ENCODE peak calls at places on chromosome 17, in eight cellular contexts. P is head of caudate nucleus; G is GM04504; Z is EL; F is NCI-H510A; E is activated CD4-positive, alpha-beta T cell treated with anti-CD3 and anti-CD28 coated beads, Interleukin-2, amount 50 U/mL, for 1 hour; B is activated T-cell treated with anti-CD3 and anti-CD28 coated beads for 1 hour; I is GM18507. A is an unnamed sample.

GRCh38 chr17:82247856-82248671 is 19.2 kb downstream of the SLC16A3 start:
- DNase-seq in P (no peak), G (no peak), Z (no peak), F (no peak), E (no peak), B (no peak), I (no peak), A (no peak)

GRCh38 chr17:4108397-4108796 is 34.4 kb downstream of the ZZEF1 start:
- DNase-seq in P (no peak), G (no peak), Z (no peak), F (no peak), E (no peak), B (no peak), I (no peak), A (no peak)

GRCh38 chr17:45835481-45835880 is 9.2 kb upstream of the SPPL2C start:
- DNase-seq in P (no peak), G (no peak), Z (no peak), F (no peak), E (no peak), B (no peak), I (no peak), A (no peak)

GRCh38 chr17:50148226-50149098 is 2.0 kb downstream of the PPP1R9B start:
- DNase-seq in P (peak; percentile 79), G (no peak), Z (peak; percentile 66), F (no peak), E (peak; percentile 63), B (peak; percentile 55), I (no peak), A (no peak)

GRCh38 chr17:1220346-1220745 is 40.6 kb upstream of the ABR start:
- DNase-seq in P (no peak), G (no peak), Z (no peak), F (no peak), E (no peak), B (no peak), I (no peak), A (peak; percentile 33)

GRCh38 chr17:21058098-21058893 is 15.5 kb upstream of the USP22 start:
- DNase-seq in P (no peak), G (no peak), Z (peak; percentile 51), F (no peak), E (no peak), B (no peak), I (no peak), A (no peak)

GRCh38 chr17:76791053-76791980 is 53.4 kb downstream of the MFSD11 start:
- DNase-seq in P (peak; percentile 10), G (peak; percentile 56), Z (peak; percentile 78), F (no peak), E (peak; percentile 43), B (peak; percentile 11), I (peak; percentile 15), A (peak; percentile 54)

GRCh38 chr17:12619444-12620199 is 46.1 kb upstream of the MYOCD start:
- DNase-seq in P (no peak), G (no peak), Z (peak; percentile 7), F (no peak), E (no peak), B (no peak), I (no peak), A (no peak)

GRCh38 chr17:17538417-17539391 is 42.5 kb upstream of the RASD1 start:
- DNase-seq in P (no peak), G (no peak), Z (no peak), F (peak; percentile 80), E (no peak), B (no peak), I (no peak), A (no peak)

GRCh38 chr17:67421869-67422273 is 44.8 kb downstream of the PITPNC1 start:
- DNase-seq in P (peak; percentile 14), G (peak; percentile 86), Z (peak; percentile 82), F (no peak), E (peak; percentile 34), B (peak; percentile 13), I (no peak), A (peak; percentile 48)

GRCh38 chr17:39123627-39124026 is 27.8 kb downstream of the PLXDC1 start:
- DNase-seq in P (no peak), G (no peak), Z (no peak), F (no peak), E (no peak), B (no peak), I (no peak), A (no peak)

GRCh38 chr17:28501421-28502284 is 4.5 kb upstream of the FOXN1 start:
- DNase-seq in P (no peak), G (no peak), Z (no peak), F (no peak), E (no peak), B (no peak), I (no peak), A (no peak)

GRCh38 chr17:17149520-17150449 is 56.3 kb downstream of the PLD6 start:
- DNase-seq in P (no peak), G (no peak), Z (no peak), F (no peak), E (no peak), B (no peak), I (no peak), A (no peak)

GRCh38 chr17:77640242-77640641 is 318.3 kb upstream of the TNRC6C start:
- DNase-seq in P (no peak), G (no peak), Z (no peak), F (no peak), E (no peak), B (no peak), I (no peak), A (no peak)

GRCh38 chr17:44310612-44311376 is 2.4 kb downstream of the RUNDC3A start:
- DNase-seq in P (no peak), G (no peak), Z (no peak), F (no peak), E (no peak), B (no peak), I (no peak), A (no peak)

GRCh38 chr17:61208301-61209098 is 191.1 kb upstream of the TBX2 start:
- DNase-seq in P (no peak), G (no peak), Z (peak; percentile 14), F (no peak), E (no peak), B (no peak), I (no peak), A (no peak)

GRCh38 chr17:44115585-44116415 is 7.6 kb downstream of the HDAC5 start:
- DNase-seq in P (peak; percentile 56), G (no peak), Z (peak; percentile 56), F (no peak), E (no peak), B (no peak), I (no peak), A (no peak)

GRCh38 chr17:80476877-80477646 is 655 bp upstream of the NPTX1 start:
- DNase-seq in P (no peak), G (no peak), Z (no peak), F (peak; percentile 51), E (no peak), B (no peak), I (no peak), A (no peak)

GRCh38 chr17:2435181-2435741 is 34.4 kb upstream of the MNT start:
- DNase-seq in P (peak; percentile 67), G (no peak), Z (no peak), F (peak; percentile 5), E (no peak), B (no peak), I (no peak), A (no peak)

GRCh38 chr17:62140836-62141235 is 75.8 kb upstream of the MED13 start:
- DNase-seq in P (no peak), G (no peak), Z (no peak), F (peak; percentile 18), E (no peak), B (no peak), I (no peak), A (no peak)